ENCODE peak calls at places on chromosomes 11 and 22, in nine cellular contexts. P is hepatocyte; L is sciatic nerve; D is fibroblast of villous mesenchyme; V is SW480; B is pons; F is GM04504; R is brain microvascular endothelial cell; C is activated CD8-positive, alpha-beta memory T cell treated with anti-CD3 and anti-CD28 coated beads for 1 hour. H is an unnamed sample.

GRCh38 chr11:71998649-71999310 is at the start of gene IL18BP:
- DNase-seq in V (no peak), L (no peak), D (no peak), P (no peak), B (peak), C (no peak), R (no peak), F (no peak), H (no peak)

GRCh38 chr11:86152006-86152862 is 83.3 kb upstream of the PICALM start:
- DNase-seq in C (no peak), V (peak), R (no peak), P (no peak), B (peak), L (no peak), D (no peak), F (no peak), H (no peak)

GRCh38 chr11:105071060-105071732 is 26.1 kb upstream of the CARD16 start:
- DNase-seq in F (no peak), B (no peak), D (no peak), V (no peak), L (no peak), P (no peak), C (no peak), R (no peak), H (no peak)

GRCh38 chr11:12284321-12285050 is 92.9 kb upstream of the PARVA start:
- DNase-seq in V (no peak), C (no peak), B (no peak), F (no peak), L (no peak), D (peak), R (peak), P (no peak), H (peak)

GRCh38 chr11:60973699-60974098 is 2.2 kb downstream of the CD6 start:
- DNase-seq in L (no peak), P (no peak), C (no peak), B (no peak), V (no peak), F (no peak), R (no peak), D (no peak), H (no peak)

GRCh38 chr11:130092661-130093060 is 23.0 kb downstream of the APLP2 start:
- DNase-seq in P (no peak), L (no peak), C (no peak), B (no peak), D (no peak), F (no peak), R (no peak), V (no peak), H (no peak)

GRCh38 chr11:48052183-48053040 is 72.1 kb downstream of the PTPRJ start:
- DNase-seq in D (no peak), V (no peak), P (peak), C (no peak), R (peak), F (no peak), B (no peak), L (no peak), H (no peak)

GRCh38 chr11:35906681-35907080 is 37.2 kb upstream of the LDLRAD3 start:
- DNase-seq in R (no peak), V (no peak), D (no peak), F (no peak), C (no peak), B (no peak), P (no peak), L (no peak), H (no peak)

GRCh38 chr22:33054276-33054675 is 3.9 kb downstream of the SYN3 start:
- DNase-seq in R (no peak), L (no peak), V (no peak), D (no peak), F (no peak), C (no peak), B (no peak), P (no peak), H (no peak)

GRCh38 chr11:3984896-3985295 is 109.7 kb upstream of the RRM1 start:
- DNase-seq in D (peak), R (no peak), B (no peak), F (no peak), V (peak), P (peak), L (no peak), C (peak), H (no peak)

GRCh38 chr22:31857247-31857646 is 87.1 kb upstream of the YWHAH start:
- DNase-seq in B (no peak), L (no peak), D (no peak), P (peak), V (peak), R (no peak), F (no peak), C (no peak), H (no peak)

H was measured in ascending aorta.